ENCODE peak calls at places on chromosomes 3 and 15, in six cellular contexts. P, N, R, F, X and J are unnamed samples.

GRCh38 chr3:42353632-42354031 is 56.8 kb downstream of the LYZL4 start:
- DNase-seq in P (no peak), N (no peak), R (no peak), F (no peak), X (no peak), J (no peak)

GRCh38 chr15:70104227-70104626 is 6.5 kb upstream of the TLE3 start:
- DNase-seq in P (peak), N (no peak), R (no peak), F (no peak), X (no peak), J (no peak)

GRCh38 chr3:129587061-129587460 is 19.4 kb downstream of the PLXND1 start:
- DNase-seq in P (no peak), N (peak), R (no peak), F (no peak), X (peak), J (no peak)

GRCh38 chr15:89230277-89230676 is 8.9 kb upstream of the RLBP1 start:
- DNase-seq in P (no peak), N (no peak), R (no peak), F (peak), X (no peak), J (no peak)

GRCh38 chr15:82040862-82041261 is 5.0 kb downstream of the MEX3B start:
- DNase-seq in P (peak), N (no peak), R (no peak), F (no peak), X (no peak), J (no peak)

GRCh38 chr15:49421991-49422390 is 1.1 kb upstream of the FGF7 start:
- DNase-seq in P (peak), N (peak), R (peak), F (peak), X (peak), J (peak)

GRCh38 chr3:97970131-97970530 is 2.1 kb downstream of the RIOX2 start:
- DNase-seq in P (no peak), N (no peak), R (no peak), F (no peak), X (no peak), J (no peak)

GRCh38 chr3:31300802-31301443 is 231.8 kb upstream of the STT3B start:
- DNase-seq in P (peak), N (no peak), R (no peak), F (no peak), X (no peak), J (no peak)

GRCh38 chr3:110519066-110519465 is 552.5 kb upstream of the NECTIN3 start:
- DNase-seq in P (no peak), N (no peak), R (no peak), F (no peak), X (no peak), J (no peak)

DNA sequence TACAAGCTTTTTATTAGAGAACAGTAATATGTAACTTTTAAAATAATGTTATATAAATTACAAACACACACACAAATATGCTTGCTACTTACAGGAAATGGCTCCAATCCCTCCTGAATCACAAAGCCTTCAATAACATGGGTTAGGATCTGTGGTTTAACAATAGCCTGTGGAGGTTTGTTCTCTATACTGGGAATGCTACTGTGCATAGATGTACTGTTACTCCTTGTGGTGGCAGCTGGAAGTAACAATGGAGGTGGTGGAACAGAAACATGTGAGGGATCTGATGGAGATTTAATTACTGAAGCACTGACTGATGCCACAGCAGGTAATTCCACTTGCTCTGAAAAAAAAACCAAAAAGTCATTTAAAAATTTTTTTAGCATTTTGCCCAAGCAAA is 64.4 kb downstream of the PHC3 start:
- DNase-seq in P (no peak), N (peak), R (no peak), F (no peak), X (no peak), J (no peak)
- TF ChIP-seq CTCF in P (no peak), N (peak), R (no peak), F (peak), X (no peak), J (peak)

GRCh38 chr3:123446610-123447109 is 2.2 kb downstream of the ADCY5 start:
- DNase-seq in P (no peak), N (no peak), R (no peak), F (no peak), X (no peak), J (no peak)

GRCh38 chr3:123447416-123447748 is 1.5 kb downstream of the ADCY5 start:
- DNase-seq in P (peak), N (no peak), R (no peak), F (no peak), X (no peak), J (no peak)

GRCh38 chr3:123448503-123449091 is at the start of gene ADCY5:
- DNase-seq in P (peak), N (peak), R (no peak), F (no peak), X (no peak), J (no peak)

GRCh38 chr3:123449092-123449985 is 449 bp upstream of the ADCY5 start:
- DNase-seq in P (peak), N (peak), R (no peak), F (peak), X (no peak), J (no peak)

GRCh38 chr3:123447749-123448502 is 964 bp downstream of the ADCY5 start:
- DNase-seq in P (no peak), N (peak), R (peak), F (no peak), X (no peak), J (no peak)
- TF ChIP-seq CTCF in P (no peak), N (no peak), R (no peak), F (peak), X (no peak), J (peak)

DNA sequence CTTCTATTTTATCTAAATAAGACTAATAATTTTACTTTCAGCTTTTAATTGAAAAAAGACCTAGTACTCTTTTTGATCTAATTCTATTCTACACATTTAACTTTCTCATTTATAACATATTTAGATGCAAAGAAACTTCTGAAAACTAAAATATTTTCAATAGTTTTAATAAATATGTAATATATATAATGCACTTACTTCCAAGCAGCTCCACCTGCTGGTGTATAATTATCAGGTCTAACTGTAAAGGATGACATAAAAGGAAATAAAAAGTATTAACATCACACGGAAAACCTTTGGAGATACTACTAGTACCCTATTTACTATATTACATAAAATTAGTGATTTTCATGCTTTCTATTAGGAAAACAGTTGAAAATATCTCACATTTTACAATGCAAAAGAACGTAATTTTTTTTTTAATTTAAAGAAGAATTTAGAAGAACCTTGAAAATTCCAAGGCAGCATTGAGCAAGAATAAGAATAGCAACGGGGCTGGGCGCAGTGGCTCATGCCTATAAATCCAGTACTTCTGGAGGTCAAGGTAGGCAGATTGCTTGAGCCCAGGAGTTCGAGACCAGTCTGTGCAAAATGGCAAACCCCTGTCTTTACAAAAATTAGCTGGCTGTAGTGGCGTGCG is 10.2 kb downstream of the PLSCR5 start:
- DNase-seq in P (no peak), N (peak), R (no peak), F (peak), X (no peak), J (no peak)
- TF ChIP-seq CTCF in P (peak), N (peak), R (peak), F (peak), X (no peak), J (no peak)

GRCh38 chr3:139299261-139300132 is 44.3 kb upstream of the MRPS22 start:
- DNase-seq in P (peak), N (peak), R (no peak), F (peak), X (no peak), J (no peak)
- TF ChIP-seq CTCF in P (no peak), N (no peak), R (no peak), F (no peak), X (no peak), J (no peak)